ENCODE peak calls at places on chromosomes 3 and 15, in four cellular contexts. U is brain microvascular endothelial cell, M is stomach, T is NB4. A is an unnamed sample.

GRCh38 chr3:141308588-141309218 is 59.6 kb upstream of the ZBTB38 start:
- DNase-seq in U (peak), M (peak), T (no peak), A (peak)

GRCh38 chr3:23041918-23042696 is 161.0 kb upstream of the UBE2E2 start:
- DNase-seq in U (peak), M (no peak), T (no peak), A (peak)

GRCh38 chr3:190481779-190482178 is 32.1 kb upstream of the TMEM207 start:
- DNase-seq in U (no peak), M (no peak), T (no peak), A (no peak)

GRCh38 chr3:90145094-90145810 is 1037.8 kb downstream of the EPHA3 start:
- DNase-seq in U (peak), M (no peak), T (no peak), A (no peak)

GRCh38 chr15:38059665-38060064 is 125.2 kb downstream of the TMCO5A start:
- DNase-seq in U (no peak), M (no peak), T (no peak), A (no peak)

GRCh38 chr3:188197388-188197847 is 43.5 kb downstream of the LPP start:
- DNase-seq in U (no peak), M (no peak), T (peak), A (no peak)

GRCh38 chr15:101044625-101045235 is 125.6 kb downstream of the LRRK1 start:
- DNase-seq in U (no peak), M (peak), T (no peak), A (no peak)

GRCh38 chr3:33063651-33064051 is 33.3 kb downstream of the GLB1 start:
- DNase-seq in U (peak), M (no peak), T (no peak), A (no peak)

GRCh38 chr15:69150336-69150735 is 10.1 kb upstream of the GLCE start:
- DNase-seq in U (no peak), M (no peak), T (no peak), A (no peak)

GRCh38 chr15:70152070-70152480 is 54.4 kb upstream of the TLE3 start:
- DNase-seq in U (peak), M (peak), T (peak), A (no peak)

GRCh38 chr15:25965326-25965725 is 102.2 kb upstream of the ATP10A start:
- DNase-seq in U (no peak), M (no peak), T (no peak), A (no peak)

GRCh38 chr3:117408811-117409210 is 699.2 kb downstream of the TUSC7 start:
- DNase-seq in U (no peak), M (no peak), T (no peak), A (no peak)

GRCh38 chr15:71312194-71312708 is 197.0 kb downstream of the THSD4 start:
- DNase-seq in U (no peak), M (no peak), T (no peak), A (no peak)

GRCh38 chr3:149224736-149225594 is 3.3 kb upstream of the CP start:
- DNase-seq in U (peak), M (no peak), T (peak), A (peak)

GRCh38 chr3:148604270-148605085 is 93.2 kb upstream of the AGTR1 start:
- DNase-seq in U (peak), M (no peak), T (no peak), A (peak)

GRCh38 chr15:83657549-83657948 is 3.6 kb downstream of the ADAMTSL3 start:
- DNase-seq in U (no peak), M (no peak), T (peak), A (no peak)

GRCh38 chr15:60758961-60759729 is 280.2 kb upstream of the ICE2 start:
- DNase-seq in U (peak), M (no peak), T (no peak), A (no peak)

GRCh38 chr3:132637590-132637989 is 22.0 kb downstream of the ACAD11 start:
- DNase-seq in U (no peak), M (no peak), T (no peak), A (no peak)

GRCh38 chr3:165383381-165383780 is 187.2 kb upstream of the SLITRK3 start:
- DNase-seq in U (no peak), M (no peak), T (no peak), A (no peak)

GRCh38 chr3:186270711-186271110 is 91.3 kb downstream of the DGKG start:
- DNase-seq in U (no peak), M (no peak), T (no peak), A (no peak)

GRCh38 chr3:15660055-15660940 is 58.8 kb downstream of the BTD start:
- DNase-seq in U (no peak), M (no peak), T (no peak), A (no peak)

GRCh38 chr3:57029924-57030323 is 30.5 kb upstream of the SPATA12 start:
- DNase-seq in U (no peak), M (no peak), T (no peak), A (no peak)

GRCh38 chr15:40776537-40777141 is 6.9 kb downstream of the C15orf62 start:
- DNase-seq in U (no peak), M (peak), T (no peak), A (peak)

GRCh38 chr3:151434151-151434890 is 26.5 kb downstream of the IGSF10 start:
- DNase-seq in U (peak), M (no peak), T (no peak), A (peak)

GRCh38 chr3:8420613-8421012 is 81.0 kb upstream of the LMCD1 start:
- DNase-seq in U (no peak), M (no peak), T (no peak), A (no peak)

GRCh38 chr3:45092132-45093031 is 53.8 kb downstream of the CDCP1 start:
- DNase-seq in U (peak), M (no peak), T (no peak), A (no peak)

GRCh38 chr15:80242132-80242769 is 9.8 kb downstream of the CTXND1 start:
- DNase-seq in U (no peak), M (no peak), T (peak), A (peak)

GRCh38 chr3:138928727-138929372 is 18.1 kb downstream of the FOXL2 start:
- DNase-seq in U (no peak), M (no peak), T (no peak), A (no peak)

GRCh38 chr15:25799906-25800700 is 63.0 kb downstream of the ATP10A start:
- DNase-seq in U (no peak), M (no peak), T (no peak), A (no peak)

GRCh38 chr3:37770938-37771918 is 90.5 kb upstream of the CTDSPL start:
- DNase-seq in U (peak), M (peak), T (no peak), A (no peak)

GRCh38 chr3:145650170-145650569 is 510.8 kb downstream of the PLOD2 start:
- DNase-seq in U (no peak), M (no peak), T (no peak), A (no peak)

GRCh38 chr15:91916051-91916450 is 62.5 kb downstream of the SLCO3A1 start:
- DNase-seq in U (no peak), M (no peak), T (no peak), A (no peak)

GRCh38 chr3:33035596-33035995 is 61.4 kb downstream of the GLB1 start:
- DNase-seq in U (no peak), M (no peak), T (no peak), A (no peak)

GRCh38 chr3:123397921-123398785 is 50.7 kb downstream of the ADCY5 start:
- DNase-seq in U (no peak), M (no peak), T (no peak), A (no peak)

GRCh38 chr3:123400169-123400568 is 48.7 kb downstream of the ADCY5 start:
- DNase-seq in U (no peak), M (no peak), T (no peak), A (no peak)

GRCh38 chr3:123404391-123404790 is 44.5 kb downstream of the ADCY5 start:
- DNase-seq in U (no peak), M (no peak), T (no peak), A (no peak)

GRCh38 chr3:123405021-123405420 is 43.9 kb downstream of the ADCY5 start:
- DNase-seq in U (no peak), M (no peak), T (no peak), A (no peak)

GRCh38 chr3:123401836-123402530 is 46.9 kb downstream of the ADCY5 start:
- DNase-seq in U (no peak), M (no peak), T (no peak), A (no peak)
- TF ChIP-seq CTCF in U (no peak), M (no peak), T (no peak), A (no peak)

DNA sequence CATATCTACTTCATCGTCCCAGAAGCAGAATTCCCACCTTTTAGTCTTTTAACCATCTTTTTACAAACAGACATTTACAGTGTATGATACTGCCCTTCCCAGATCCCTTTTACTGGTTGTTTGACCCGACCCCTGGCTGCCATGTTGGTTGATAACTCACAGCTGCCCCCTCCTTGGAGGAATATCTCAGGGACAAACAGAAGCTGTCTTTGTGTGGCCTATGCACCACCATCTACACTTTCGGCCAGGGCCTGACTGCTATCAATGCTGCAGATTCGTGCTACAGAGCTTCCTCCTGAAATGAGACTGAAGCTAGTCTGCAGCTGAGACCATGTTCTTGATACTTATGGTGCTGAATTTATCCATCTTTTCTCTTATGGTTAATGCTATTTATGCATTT is 6.6 kb upstream of the POLQ start:
- DNase-seq in U (no peak), M (no peak), T (no peak), A (no peak)
- TF ChIP-seq CTCF in U (no peak), M (no peak), T (no peak), A (no peak)

GRCh38 chr15:99344639-99345038 is 93.4 kb downstream of the LRRC28 start:
- DNase-seq in U (no peak), M (no peak), T (peak), A (no peak)
- TF ChIP-seq CTCF in U (no peak), M (no peak), T (no peak), A (no peak)

DNA sequence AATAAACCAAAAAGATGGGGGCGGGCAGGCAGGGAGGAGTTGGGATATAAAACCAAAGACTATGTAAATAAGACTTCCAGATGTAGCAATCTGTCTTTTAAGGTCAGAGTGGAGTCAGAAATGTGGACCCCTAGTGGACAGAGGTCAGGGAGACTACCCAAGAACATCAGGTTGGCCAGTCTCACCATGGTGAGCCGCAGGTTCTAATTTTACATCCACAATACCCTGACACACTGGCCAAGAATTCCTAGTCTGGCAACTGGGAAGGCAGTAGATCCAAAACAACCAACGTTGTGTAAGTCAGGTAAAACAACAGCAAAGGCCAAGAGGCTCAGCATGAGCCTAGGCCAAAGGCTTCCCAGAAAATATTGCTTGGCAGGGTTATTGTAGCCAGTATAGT is 203.4 kb downstream of the FOXP1 start:
- DNase-seq in U (no peak), M (no peak), T (peak), A (no peak)
- TF ChIP-seq CTCF in U (peak), M (no peak), T (peak), A (no peak)

DNA sequence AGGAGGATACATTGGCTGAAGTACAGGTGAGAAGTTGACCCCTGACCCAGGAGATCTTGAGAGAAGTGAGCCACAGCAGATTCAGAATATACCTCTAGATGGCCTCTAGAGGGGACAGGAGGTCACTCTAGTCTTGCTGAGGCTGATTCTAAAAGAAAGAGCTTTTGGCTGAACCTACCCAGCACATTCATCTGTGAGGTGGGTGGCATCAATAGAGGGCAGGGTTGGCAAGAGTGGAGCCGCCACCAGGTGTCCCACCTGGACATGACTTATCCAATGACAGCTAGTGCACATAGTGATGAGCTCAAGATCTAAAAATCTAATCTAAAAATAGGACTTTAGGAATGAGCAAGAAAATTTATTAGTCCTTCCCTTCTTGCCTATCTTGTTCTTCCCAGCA is 51.6 kb downstream of the CYP19A1 start:
- DNase-seq in U (no peak), M (no peak), T (no peak), A (peak)
- TF ChIP-seq CTCF in U (no peak), M (no peak), T (no peak), A (no peak)

GRCh38 chr15:43185161-43186002 is at the start of gene CCNDBP1:
- DNase-seq in U (peak), M (peak), T (peak), A (peak)

GRCh38 chr15:43190178-43190577 is 5.0 kb downstream of the CCNDBP1 start:
- DNase-seq in U (no peak), M (peak), T (no peak), A (no peak)

GRCh38 chr15:43189296-43189695 is 4.1 kb downstream of the CCNDBP1 start:
- DNase-seq in U (no peak), M (no peak), T (no peak), A (no peak)

GRCh38 chr15:43186003-43186353 is 775 bp downstream of the CCNDBP1 start:
- DNase-seq in U (no peak), M (no peak), T (no peak), A (peak)

DNA sequence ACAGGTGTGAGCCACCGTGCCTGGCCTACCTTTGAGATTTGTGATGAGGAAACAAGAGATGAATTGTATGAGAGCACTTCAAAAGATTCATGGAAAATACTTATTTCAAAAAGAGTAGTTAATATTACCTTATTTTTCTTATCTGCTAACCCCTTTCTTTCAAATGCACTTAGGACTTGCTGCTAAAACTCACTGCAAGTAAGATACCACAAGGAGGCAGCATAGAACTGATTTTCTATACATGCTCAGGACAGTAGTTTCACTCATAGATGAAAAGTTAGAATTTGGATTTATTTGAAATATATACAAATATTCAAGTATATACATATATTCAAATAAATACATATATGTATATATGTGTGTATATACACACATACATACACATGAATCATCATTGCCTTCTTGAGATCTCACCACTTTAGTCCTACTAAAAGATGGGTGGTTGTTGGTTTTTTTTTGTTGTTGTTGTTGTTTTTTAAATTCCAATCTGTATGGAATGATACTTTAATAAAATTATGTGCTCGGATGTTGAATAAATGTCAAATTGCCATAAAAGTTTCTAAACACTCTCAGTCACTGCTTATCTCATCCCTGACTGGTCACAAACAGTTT is 2.4 kb downstream of the CCNDBP1 start:
- DNase-seq in U (peak), M (no peak), T (peak), A (no peak)
- TF ChIP-seq CTCF in U (peak), M (no peak), T (peak), A (no peak)

DNA sequence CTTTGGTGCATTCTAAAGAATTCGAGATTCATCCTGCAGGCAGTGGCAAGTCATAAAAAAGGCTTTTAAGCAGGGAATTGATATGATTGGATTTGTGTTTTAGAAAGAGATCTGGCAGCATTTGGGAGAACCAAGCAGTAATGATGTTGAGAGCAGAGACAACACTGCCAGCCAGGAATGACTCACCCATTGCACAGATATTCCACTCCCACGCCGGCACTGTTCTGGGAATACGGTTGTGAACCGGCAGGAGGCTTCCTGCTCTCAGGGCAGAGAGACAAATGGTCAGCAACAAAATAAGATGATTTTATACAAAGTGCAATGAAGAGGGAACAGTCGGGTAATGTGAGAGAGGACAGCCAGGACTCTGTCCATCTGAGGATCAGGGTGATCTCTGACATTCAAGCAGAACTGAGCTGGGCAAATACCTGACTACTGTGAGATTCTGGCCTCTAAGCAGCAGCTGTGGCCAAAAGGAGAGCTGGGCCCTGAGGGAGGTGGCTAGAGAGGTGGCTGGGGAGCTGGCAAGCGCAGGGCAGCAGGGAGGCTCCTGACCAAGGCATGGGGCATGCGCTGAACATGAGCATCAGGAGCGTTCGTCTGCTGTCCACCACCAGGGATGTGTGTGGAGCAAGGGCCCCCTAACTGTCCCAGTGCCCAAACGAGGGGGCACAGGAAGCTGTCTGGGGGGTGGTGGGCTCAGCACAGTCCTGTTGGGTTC is 56.1 kb upstream of the PLXNA1 start:
- DNase-seq in U (peak), M (no peak), T (no peak), A (no peak)
- TF ChIP-seq CTCF in U (peak), M (no peak), T (no peak), A (no peak)

GRCh38 chr3:191966556-191966955 is 505.6 kb downstream of the PYDC2 start:
- DNase-seq in U (no peak), M (no peak), T (no peak), A (no peak)
- TF ChIP-seq CTCF in U (no peak), M (no peak), T (no peak), A (no peak)

DNA sequence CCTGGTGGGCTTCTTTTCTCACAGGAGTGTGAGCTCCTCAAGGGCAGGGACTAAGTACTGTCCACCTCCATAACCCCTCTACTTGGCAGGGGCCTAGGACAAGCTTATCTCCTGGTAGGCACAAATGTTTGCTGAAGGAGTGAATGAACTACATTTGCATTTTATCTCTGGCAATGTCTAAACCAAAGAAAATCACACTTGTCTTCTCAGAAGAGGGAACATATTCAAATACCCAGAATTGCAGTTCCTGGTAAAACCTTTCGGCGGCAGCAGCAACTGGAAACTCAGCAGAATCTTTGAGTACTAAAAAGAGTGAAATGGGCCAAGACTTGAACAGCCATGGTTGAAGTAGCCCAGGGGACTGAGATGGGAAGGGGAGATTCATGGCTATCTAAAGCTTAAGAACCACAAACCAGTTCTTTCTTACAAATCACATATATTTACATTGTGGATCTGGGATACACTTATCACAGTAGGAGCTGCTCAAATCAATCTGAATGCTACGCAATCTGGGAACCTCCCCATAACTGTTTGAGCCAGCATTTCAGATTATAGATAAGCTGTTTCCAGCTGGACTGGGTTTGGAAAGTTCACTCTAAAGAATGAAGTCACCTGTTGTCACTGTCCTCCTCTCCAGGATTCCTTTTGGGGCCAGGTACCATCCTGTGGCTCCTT is 18.7 kb upstream of the PTPN9 start:
- DNase-seq in U (no peak), M (peak), T (peak), A (no peak)
- TF ChIP-seq CTCF in U (peak), M (no peak), T (peak), A (no peak)

GRCh38 chr3:39637807-39638206 is 170.3 kb downstream of the MOBP start:
- DNase-seq in U (peak), M (no peak), T (peak), A (peak)
- TF ChIP-seq CTCF in U (peak), M (no peak), T (peak), A (no peak)